ENCODE peak calls at places on chromosome 17, in eight cellular contexts. J, R, D, T, V, P, Y and S are unnamed samples.

GRCh38 chr17:15981646-15982580 is 17.6 kb downstream of the ZSWIM7 start:
- DNase-seq in J (no peak), R (no peak), D (no peak), T (no peak), V (no peak), P (no peak), Y (no peak), S (no peak)

GRCh38 chr17:35257080-35257701 is 14.3 kb downstream of the SLFN5 start:
- DNase-seq in J (no peak), R (peak; percentile 94), D (no peak), T (no peak), V (no peak), P (no peak), Y (no peak), S (peak; percentile 12)

GRCh38 chr17:50429793-50430192 is 3.8 kb downstream of the ACSF2 start:
- DNase-seq in J (no peak), R (no peak), D (no peak), T (no peak), V (no peak), P (no peak), Y (no peak), S (no peak)

GRCh38 chr17:49637050-49637449 is 40.8 kb downstream of the SPOP start:
- DNase-seq in J (no peak), R (no peak), D (no peak), T (no peak), V (no peak), P (no peak), Y (peak; percentile 20), S (no peak)

GRCh38 chr17:72135546-72136325 is 14.9 kb downstream of the SOX9 start:
- DNase-seq in J (no peak), R (no peak), D (no peak), T (no peak), V (no peak), P (no peak), Y (no peak), S (peak; percentile 51)

GRCh38 chr17:67475161-67475887 is 98.2 kb downstream of the PITPNC1 start:
- DNase-seq in J (peak; percentile 78), R (peak; percentile 83), D (peak; percentile 30), T (peak; percentile 87), V (peak; percentile 80), P (peak; percentile 84), Y (peak; percentile 78), S (peak; percentile 62)

GRCh38 chr17:77772461-77772897 is 186.0 kb upstream of the TNRC6C start:
- DNase-seq in J (peak; percentile 88), R (no peak), D (no peak), T (peak; percentile 71), V (peak; percentile 62), P (peak; percentile 69), Y (peak; percentile 78), S (peak; percentile 41)

GRCh38 chr17:66916946-66917345 is 47.6 kb upstream of the CACNG4 start:
- DNase-seq in J (no peak), R (no peak), D (no peak), T (no peak), V (no peak), P (no peak), Y (no peak), S (no peak)

GRCh38 chr17:2241823-2242222 is 61.8 kb downstream of the SMG6 start:
- DNase-seq in J (no peak), R (no peak), D (no peak), T (no peak), V (no peak), P (no peak), Y (no peak), S (no peak)

GRCh38 chr17:7579001-7579838 is at the start of gene CD68:
- DNase-seq in J (no peak), R (peak; percentile 42), D (no peak), T (peak; percentile 78), V (peak; percentile 36), P (peak; percentile 82), Y (peak; percentile 88), S (no peak)

GRCh38 chr17:79915850-79916430 is 76.7 kb upstream of the CBX4 start:
- DNase-seq in J (peak; percentile 72), R (no peak), D (no peak), T (no peak), V (no peak), P (peak; percentile 85), Y (peak; percentile 73), S (no peak)

GRCh38 chr17:68291836-68292688 is 767 bp downstream of the ARSG start:
- DNase-seq in J (peak; percentile 74), R (peak; percentile 41), D (no peak), T (peak; percentile 92), V (peak; percentile 95), P (peak; percentile 95), Y (peak; percentile 95), S (peak; percentile 51)

GRCh38 chr17:50564916-50565315 is 4.4 kb downstream of the CACNA1G start:
- DNase-seq in J (no peak), R (no peak), D (no peak), T (no peak), V (no peak), P (peak; percentile 70), Y (peak; percentile 95), S (no peak)

GRCh38 chr17:35536664-35537160 is 766 bp downstream of the SLFN12L start:
- DNase-seq in J (no peak), R (no peak), D (no peak), T (peak; percentile 42), V (no peak), P (no peak), Y (no peak), S (no peak)

GRCh38 chr17:76053230-76054111 is 18.8 kb downstream of the SRP68 start:
- DNase-seq in J (no peak), R (no peak), D (no peak), T (peak; percentile 40), V (no peak), P (no peak), Y (no peak), S (no peak)

GRCh38 chr17:21242780-21243515 is 10.3 kb downstream of the NATD1 start:
- DNase-seq in J (no peak), R (no peak), D (no peak), T (no peak), V (no peak), P (no peak), Y (no peak), S (no peak)

GRCh38 chr17:36920032-36921000 is 17.0 kb upstream of the LHX1 start:
- DNase-seq in J (no peak), R (no peak), D (no peak), T (peak; percentile 22), V (no peak), P (no peak), Y (no peak), S (no peak)